ENCODE peak calls at places on chromosomes 11 and 22, in eight cellular contexts. One of them, this sample, is unnamed.
A peak's percentile ranks its signal among the peaks of the same experiment; 100 is the strongest.

GRCh38 chr11:210122-210802 is 2.8 kb downstream of the RIC8A start:
- DNase-seq in AG04450: peak; percentile 66
- DNase-seq in epithelial cell of esophagus: peak; percentile 81
- DNase-seq in A549: peak; percentile 50
- DNase-seq in thoracic aorta: no peak
- DNase-seq in right lobe of liver: no peak
- DNase-seq in mammary epithelial cell: peak; percentile 55
- DNase-seq in GM23338: no peak
- DNase-seq in this sample: no peak

GRCh38 chr11:2775626-2776350 is 76.0 kb upstream of the KCNQ1OT1 start:
- DNase-seq in AG04450: no peak
- DNase-seq in epithelial cell of esophagus: no peak
- DNase-seq in A549: no peak
- DNase-seq in thoracic aorta: no peak
- DNase-seq in right lobe of liver: peak; percentile 49
- DNase-seq in mammary epithelial cell: no peak
- DNase-seq in GM23338: no peak
- DNase-seq in this sample: no peak

GRCh38 chr22:43438666-43439347 is 27.0 kb downstream of the MPPED1 start:
- DNase-seq in AG04450: no peak
- DNase-seq in epithelial cell of esophagus: no peak
- DNase-seq in A549: no peak
- DNase-seq in thoracic aorta: no peak
- DNase-seq in right lobe of liver: no peak
- DNase-seq in mammary epithelial cell: no peak
- DNase-seq in GM23338: no peak
- DNase-seq in this sample: no peak

GRCh38 chr11:115084191-115084590 is 405.9 kb downstream of the NXPE2 start:
- DNase-seq in AG04450: no peak
- DNase-seq in epithelial cell of esophagus: no peak
- DNase-seq in A549: no peak
- DNase-seq in thoracic aorta: no peak
- DNase-seq in right lobe of liver: no peak
- DNase-seq in mammary epithelial cell: no peak
- DNase-seq in GM23338: no peak
- DNase-seq in this sample: no peak

GRCh38 chr11:117183724-117184349 is 5.3 kb downstream of the SIDT2 start:
- DNase-seq in AG04450: no peak
- DNase-seq in epithelial cell of esophagus: peak; percentile 52
- DNase-seq in A549: no peak
- DNase-seq in thoracic aorta: no peak
- DNase-seq in right lobe of liver: peak; percentile 29
- DNase-seq in mammary epithelial cell: no peak
- DNase-seq in GM23338: no peak
- DNase-seq in this sample: no peak

GRCh38 chr22:18997306-18997924 is 61.3 kb upstream of the PRODH start:
- DNase-seq in AG04450: no peak
- DNase-seq in epithelial cell of esophagus: no peak
- DNase-seq in A549: no peak
- DNase-seq in thoracic aorta: no peak
- DNase-seq in right lobe of liver: no peak
- DNase-seq in mammary epithelial cell: no peak
- DNase-seq in GM23338: no peak
- DNase-seq in this sample: no peak

GRCh38 chr11:100930185-100930778 is 199.3 kb downstream of the PGR start:
- DNase-seq in AG04450: no peak
- DNase-seq in epithelial cell of esophagus: peak; percentile 70
- DNase-seq in A549: peak; percentile 55
- DNase-seq in thoracic aorta: no peak
- DNase-seq in right lobe of liver: no peak
- DNase-seq in mammary epithelial cell: peak; percentile 50
- DNase-seq in GM23338: peak; percentile 79
- DNase-seq in this sample: no peak

GRCh38 chr11:126997641-126998040 is 2.9 kb downstream of the KIRREL3 start:
- DNase-seq in AG04450: no peak
- DNase-seq in epithelial cell of esophagus: no peak
- DNase-seq in A549: no peak
- DNase-seq in thoracic aorta: no peak
- DNase-seq in right lobe of liver: no peak
- DNase-seq in mammary epithelial cell: no peak
- DNase-seq in GM23338: no peak
- DNase-seq in this sample: no peak

GRCh38 chr11:65606876-65607613 is 7.0 kb downstream of the MAP3K11 start:
- DNase-seq in AG04450: peak; percentile 82
- DNase-seq in epithelial cell of esophagus: peak; percentile 97
- DNase-seq in A549: peak; percentile 70
- DNase-seq in thoracic aorta: peak; percentile 85
- DNase-seq in right lobe of liver: no peak
- DNase-seq in mammary epithelial cell: peak; percentile 43
- DNase-seq in GM23338: peak; percentile 99
- DNase-seq in this sample: no peak

GRCh38 chr11:32416301-32416700 is 19.0 kb downstream of the WT1 start:
- DNase-seq in AG04450: no peak
- DNase-seq in epithelial cell of esophagus: no peak
- DNase-seq in A549: no peak
- DNase-seq in thoracic aorta: no peak
- DNase-seq in right lobe of liver: no peak
- DNase-seq in mammary epithelial cell: no peak
- DNase-seq in GM23338: no peak
- DNase-seq in this sample: no peak

GRCh38 chr11:15307600-15307999 is 192.9 kb downstream of the INSC start:
- DNase-seq in AG04450: no peak
- DNase-seq in epithelial cell of esophagus: no peak
- DNase-seq in A549: no peak
- DNase-seq in thoracic aorta: no peak
- DNase-seq in right lobe of liver: no peak
- DNase-seq in mammary epithelial cell: no peak
- DNase-seq in GM23338: peak; percentile 77
- DNase-seq in this sample: no peak

GRCh38 chr22:38788016-38788415 is 5.9 kb downstream of the DNAL4 start:
- DNase-seq in AG04450: no peak
- DNase-seq in epithelial cell of esophagus: no peak
- DNase-seq in A549: no peak
- DNase-seq in thoracic aorta: no peak
- DNase-seq in right lobe of liver: no peak
- DNase-seq in mammary epithelial cell: no peak
- DNase-seq in GM23338: no peak
- DNase-seq in this sample: no peak

GRCh38 chr11:130816516-130816915 is 99.8 kb downstream of the SNX19 start:
- DNase-seq in AG04450: no peak
- DNase-seq in epithelial cell of esophagus: no peak
- DNase-seq in A549: no peak
- DNase-seq in thoracic aorta: no peak
- DNase-seq in right lobe of liver: no peak
- DNase-seq in mammary epithelial cell: no peak
- DNase-seq in GM23338: no peak
- DNase-seq in this sample: no peak

GRCh38 chr11:12418019-12418611 is 40.7 kb downstream of the PARVA start:
- DNase-seq in AG04450: no peak
- DNase-seq in epithelial cell of esophagus: no peak
- DNase-seq in A549: no peak
- DNase-seq in thoracic aorta: no peak
- DNase-seq in right lobe of liver: no peak
- DNase-seq in mammary epithelial cell: peak; percentile 32
- DNase-seq in GM23338: peak; percentile 39
- DNase-seq in this sample: no peak

GRCh38 chr11:78268516-78269410 is 80.0 kb downstream of the USP35 start:
- DNase-seq in AG04450: no peak
- DNase-seq in epithelial cell of esophagus: no peak
- DNase-seq in A549: no peak
- DNase-seq in thoracic aorta: no peak
- DNase-seq in right lobe of liver: no peak
- DNase-seq in mammary epithelial cell: no peak
- DNase-seq in GM23338: no peak
- DNase-seq in this sample: no peak

GRCh38 chr11:79200398-79201070 is 240.3 kb downstream of the TENM4 start:
- DNase-seq in AG04450: no peak
- DNase-seq in epithelial cell of esophagus: peak; percentile 57
- DNase-seq in A549: no peak
- DNase-seq in thoracic aorta: no peak
- DNase-seq in right lobe of liver: no peak
- DNase-seq in mammary epithelial cell: peak; percentile 52
- DNase-seq in GM23338: no peak
- DNase-seq in this sample: no peak

GRCh38 chr11:4615856-4616444 is 7.9 kb upstream of the TRIM68 start:
- DNase-seq in AG04450: no peak
- DNase-seq in epithelial cell of esophagus: no peak
- DNase-seq in A549: no peak
- DNase-seq in thoracic aorta: no peak
- DNase-seq in right lobe of liver: no peak
- DNase-seq in mammary epithelial cell: no peak
- DNase-seq in GM23338: no peak
- DNase-seq in this sample: no peak

GRCh38 chr11:1619449-1619848 is 2.5 kb downstream of the KRTAP5-4 start:
- DNase-seq in AG04450: no peak
- DNase-seq in epithelial cell of esophagus: no peak
- DNase-seq in A549: no peak
- DNase-seq in thoracic aorta: no peak
- DNase-seq in right lobe of liver: no peak
- DNase-seq in mammary epithelial cell: peak; percentile 23
- DNase-seq in GM23338: no peak
- DNase-seq in this sample: no peak

GRCh38 chr11:1623716-1624115 is 1.8 kb upstream of the KRTAP5-4 start:
- DNase-seq in AG04450: no peak
- DNase-seq in epithelial cell of esophagus: no peak
- DNase-seq in A549: no peak
- DNase-seq in thoracic aorta: no peak
- DNase-seq in right lobe of liver: no peak
- DNase-seq in mammary epithelial cell: no peak
- DNase-seq in GM23338: peak; percentile 11
- DNase-seq in this sample: no peak

GRCh38 chr11:1622076-1622475 is at the start of gene KRTAP5-4:
- DNase-seq in AG04450: no peak
- DNase-seq in epithelial cell of esophagus: no peak
- DNase-seq in A549: no peak
- DNase-seq in thoracic aorta: no peak
- DNase-seq in right lobe of liver: no peak
- DNase-seq in mammary epithelial cell: no peak
- DNase-seq in GM23338: no peak
- DNase-seq in this sample: no peak

GRCh38 chr11:1618231-1618630 is 3.7 kb downstream of the KRTAP5-4 start:
- DNase-seq in AG04450: no peak
- DNase-seq in epithelial cell of esophagus: no peak
- DNase-seq in A549: no peak
- DNase-seq in thoracic aorta: no peak
- DNase-seq in right lobe of liver: no peak
- DNase-seq in mammary epithelial cell: no peak
- DNase-seq in GM23338: no peak
- DNase-seq in this sample: no peak
- H3K4me3 ChIP-seq in AG04450: no peak overlapping the region
- H3K4me3 ChIP-seq in epithelial cell of esophagus: no peak overlapping the region
- H3K4me3 ChIP-seq in A549: no peak overlapping the region
- H3K4me3 ChIP-seq in thoracic aorta: no peak overlapping the region
- H3K4me3 ChIP-seq in right lobe of liver: no peak overlapping the region
- H3K4me3 ChIP-seq in mammary epithelial cell: no peak overlapping the region
- H3K4me3 ChIP-seq in GM23338: no peak overlapping the region
- H3K4me3 ChIP-seq in this sample: no peak overlapping the region

DNA sequence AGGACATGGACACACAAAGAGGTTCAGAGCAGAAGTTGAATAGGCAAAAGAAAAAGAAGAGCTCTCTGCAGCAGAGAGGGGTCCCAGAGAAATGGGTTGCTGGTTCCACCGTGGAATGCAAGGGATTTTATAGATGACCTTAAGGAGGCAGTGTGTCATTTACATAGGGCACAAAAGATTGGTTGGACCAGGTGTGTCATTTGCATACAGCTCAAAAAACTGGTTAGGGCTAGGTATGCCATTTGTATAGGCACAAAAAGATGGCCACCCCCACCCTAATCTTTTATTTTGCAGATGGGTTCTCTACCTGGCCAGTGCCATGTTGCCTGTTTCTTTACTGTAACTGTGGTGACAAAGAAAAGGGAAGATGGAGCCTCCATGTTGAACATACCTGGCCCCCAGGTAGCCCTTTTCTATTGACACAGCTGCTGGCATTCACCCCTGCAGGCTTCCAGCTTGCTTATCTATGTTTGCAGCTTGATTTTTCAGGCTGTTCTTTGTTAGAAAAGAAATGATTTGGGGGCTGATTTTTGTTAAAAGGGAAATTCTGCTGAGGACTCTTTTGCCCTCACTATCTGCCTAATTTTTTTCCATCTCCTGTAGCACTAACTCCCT is 3.1 kb upstream of the CAVIN3 start:
- DNase-seq in AG04450: no peak
- DNase-seq in epithelial cell of esophagus: no peak
- DNase-seq in A549: no peak
- DNase-seq in thoracic aorta: no peak
- DNase-seq in right lobe of liver: no peak
- DNase-seq in mammary epithelial cell: no peak
- DNase-seq in GM23338: peak; percentile 92
- DNase-seq in this sample: no peak
- TF ChIP-seq CTCF in AG04450: no peak
- TF ChIP-seq CTCF in epithelial cell of esophagus: no peak
- TF ChIP-seq CTCF in A549: no peak
- TF ChIP-seq CTCF in thoracic aorta: no peak
- TF ChIP-seq CTCF in right lobe of liver: no peak
- TF ChIP-seq CTCF in mammary epithelial cell: no peak
- TF ChIP-seq CTCF in GM23338: peak; percentile 38
- TF ChIP-seq CTCF in this sample: no peak

GRCh38 chr11:43269229-43269928 is 42.4 kb upstream of the API5 start:
- DNase-seq in AG04450: no peak
- DNase-seq in epithelial cell of esophagus: no peak
- DNase-seq in A549: no peak
- DNase-seq in thoracic aorta: no peak
- DNase-seq in right lobe of liver: no peak
- DNase-seq in mammary epithelial cell: no peak
- DNase-seq in GM23338: peak; percentile 27
- DNase-seq in this sample: no peak
- H3K4me3 ChIP-seq in AG04450: no peak overlapping the region
- H3K4me3 ChIP-seq in epithelial cell of esophagus: no peak overlapping the region
- H3K4me3 ChIP-seq in A549: no peak overlapping the region
- H3K4me3 ChIP-seq in thoracic aorta: no peak overlapping the region
- H3K4me3 ChIP-seq in right lobe of liver: no peak overlapping the region
- H3K4me3 ChIP-seq in mammary epithelial cell: no peak overlapping the region
- H3K4me3 ChIP-seq in GM23338: peak overlapping the region; percentile 10
- H3K4me3 ChIP-seq in this sample: no peak overlapping the region

DNA sequence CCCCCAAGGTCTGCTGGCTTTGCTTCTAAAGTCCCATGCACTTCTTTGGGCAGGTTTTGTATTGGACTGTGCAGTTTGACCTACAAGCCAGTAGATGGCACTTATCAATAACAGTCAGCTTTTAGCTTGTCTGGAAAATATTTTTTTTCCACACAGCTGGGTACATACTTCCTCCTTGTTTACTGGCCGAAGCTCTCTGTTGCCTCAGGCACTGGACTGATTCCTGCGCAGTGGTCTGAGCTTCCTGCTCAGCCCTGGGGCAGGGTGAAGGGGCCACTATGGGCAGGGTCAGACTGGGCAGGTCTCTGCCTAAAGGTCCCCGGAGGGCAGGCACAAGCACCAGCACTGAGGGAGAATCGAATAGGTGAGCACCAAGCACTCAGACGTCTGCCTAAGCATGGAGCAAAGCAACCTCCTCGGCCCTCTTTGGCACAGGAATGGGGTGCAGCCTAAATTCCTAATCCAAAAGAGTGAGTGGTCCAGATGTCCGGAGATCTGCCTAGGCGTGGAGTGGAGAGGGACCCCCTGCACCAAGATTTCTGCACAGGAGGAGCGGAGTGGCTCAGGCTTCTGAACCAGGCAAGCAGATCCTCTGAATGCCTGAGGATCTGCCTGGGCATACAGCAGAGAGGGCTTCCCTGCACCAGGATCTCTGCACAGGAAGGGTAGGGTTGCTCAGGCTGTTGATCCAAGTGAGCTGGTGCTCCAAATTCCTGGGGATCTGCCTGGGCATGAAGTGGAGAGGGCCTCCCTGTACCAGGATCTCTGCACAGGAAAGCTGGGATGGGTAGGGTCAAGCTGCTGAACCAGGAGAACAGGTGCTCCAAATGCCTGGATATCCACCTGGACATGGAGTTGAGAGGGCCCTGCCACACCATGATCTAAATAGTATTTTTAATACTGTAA is 105.9 kb upstream of the C11orf58 start:
- DNase-seq in AG04450: no peak
- DNase-seq in epithelial cell of esophagus: peak; percentile 62
- DNase-seq in A549: peak; percentile 38
- DNase-seq in thoracic aorta: no peak
- DNase-seq in right lobe of liver: peak; percentile 27
- DNase-seq in mammary epithelial cell: peak; percentile 43
- DNase-seq in GM23338: peak; percentile 54
- DNase-seq in this sample: no peak
- TF ChIP-seq CTCF in AG04450: peak; percentile 53
- TF ChIP-seq CTCF in epithelial cell of esophagus: peak; percentile 67
- TF ChIP-seq CTCF in A549: peak; percentile 24
- TF ChIP-seq CTCF in thoracic aorta: no peak
- TF ChIP-seq CTCF in right lobe of liver: peak; percentile 48
- TF ChIP-seq CTCF in mammary epithelial cell: peak; percentile 58
- TF ChIP-seq CTCF in GM23338: peak; percentile 73
- TF ChIP-seq CTCF in this sample: peak; percentile 34

This sample was measured in HL-60.